ENCODE peak calls at places on chromosome 6, in four cellular contexts. One of them, this sample, is unnamed.
A peak's percentile ranks its signal among the peaks of the same experiment; 100 is the strongest.

GRCh38 chr6:45979311-45979710 is 36.3 kb downstream of the CLIC5 start:
- DNase-seq in fibroblast of lung: no peak
- DNase-seq in osteoblast: no peak
- DNase-seq in endothelial cell of umbilical vein: no peak
- DNase-seq in this sample: no peak

GRCh38 chr6:119628691-119629621 is 279.4 kb upstream of the MAN1A1 start:
- DNase-seq in fibroblast of lung: no peak
- DNase-seq in osteoblast: no peak
- DNase-seq in endothelial cell of umbilical vein: no peak
- DNase-seq in this sample: no peak

GRCh38 chr6:52718535-52718934 is 44.7 kb downstream of the GSTA2 start:
- DNase-seq in endothelial cell of umbilical vein: no peak
- DNase-seq in fibroblast of lung: peak; percentile 12
- DNase-seq in osteoblast: peak; percentile 45
- DNase-seq in this sample: no peak

GRCh38 chr6:150299873-150300485 is 68.8 kb upstream of the IYD start:
- DNase-seq in endothelial cell of umbilical vein: no peak
- DNase-seq in fibroblast of lung: no peak
- DNase-seq in osteoblast: no peak
- DNase-seq in this sample: no peak

GRCh38 chr6:11921017-11921438 is 91.1 kb upstream of the HIVEP1 start:
- DNase-seq in endothelial cell of umbilical vein: peak; percentile 46
- DNase-seq in fibroblast of lung: peak; percentile 87
- DNase-seq in osteoblast: peak; percentile 97
- DNase-seq in this sample: peak; percentile 68

GRCh38 chr6:40409716-40410397 is 177.3 kb downstream of the LRFN2 start:
- DNase-seq in endothelial cell of umbilical vein: no peak
- DNase-seq in fibroblast of lung: no peak
- DNase-seq in osteoblast: no peak
- DNase-seq in this sample: no peak

GRCh38 chr6:32983964-32984638 is 15.7 kb downstream of the BRD2 start:
- DNase-seq in osteoblast: no peak
- DNase-seq in fibroblast of lung: no peak
- DNase-seq in endothelial cell of umbilical vein: no peak
- DNase-seq in this sample: no peak

GRCh38 chr6:112781236-112781635 is 434.1 kb downstream of the RFPL4B start:
- DNase-seq in fibroblast of lung: peak; percentile 37
- DNase-seq in endothelial cell of umbilical vein: peak; percentile 56
- DNase-seq in osteoblast: no peak
- DNase-seq in this sample: no peak

GRCh38 chr6:16437095-16437494 is 198.7 kb downstream of the GMPR start:
- DNase-seq in fibroblast of lung: no peak
- DNase-seq in endothelial cell of umbilical vein: no peak
- DNase-seq in osteoblast: no peak
- DNase-seq in this sample: no peak

GRCh38 chr6:5084787-5085637 is at the start of gene PPP1R3G:
- DNase-seq in endothelial cell of umbilical vein: peak; percentile 68
- DNase-seq in osteoblast: peak; percentile 96
- DNase-seq in fibroblast of lung: peak; percentile 70
- DNase-seq in this sample: no peak

GRCh38 chr6:77620290-77620882 is 32.5 kb upstream of the MEI4 start:
- DNase-seq in osteoblast: no peak
- DNase-seq in fibroblast of lung: no peak
- DNase-seq in endothelial cell of umbilical vein: peak; percentile 38
- DNase-seq in this sample: peak; percentile 17

GRCh38 chr6:30687659-30688431 is 1.4 kb upstream of the PPP1R18 start:
- DNase-seq in endothelial cell of umbilical vein: no peak
- DNase-seq in fibroblast of lung: peak; percentile 65
- DNase-seq in osteoblast: peak; percentile 81
- DNase-seq in this sample: no peak

GRCh38 chr6:12343122-12343439 is 52.9 kb downstream of the EDN1 start:
- DNase-seq in fibroblast of lung: no peak
- DNase-seq in osteoblast: no peak
- DNase-seq in endothelial cell of umbilical vein: no peak
- DNase-seq in this sample: no peak

GRCh38 chr6:9292975-9293374 is 857.6 kb upstream of the SLC35B3 start:
- DNase-seq in osteoblast: no peak
- DNase-seq in fibroblast of lung: peak; percentile 15
- DNase-seq in endothelial cell of umbilical vein: peak; percentile 12
- DNase-seq in this sample: no peak

GRCh38 chr6:87808005-87808757 is 106.1 kb upstream of the AKIRIN2 start:
- DNase-seq in fibroblast of lung: no peak
- DNase-seq in endothelial cell of umbilical vein: no peak
- DNase-seq in osteoblast: peak; percentile 58
- DNase-seq in this sample: peak; percentile 82

GRCh38 chr6:149913542-149914240 is 9.2 kb downstream of the RAET1G start:
- DNase-seq in osteoblast: no peak
- DNase-seq in endothelial cell of umbilical vein: no peak
- DNase-seq in fibroblast of lung: no peak
- DNase-seq in this sample: no peak

GRCh38 chr6:33481192-33481591 is 26.8 kb downstream of the ZBTB9 start:
- DNase-seq in fibroblast of lung: no peak
- DNase-seq in osteoblast: no peak
- DNase-seq in endothelial cell of umbilical vein: no peak
- DNase-seq in this sample: no peak

GRCh38 chr6:20403080-20403765 is 1.5 kb downstream of the E2F3 start:
- DNase-seq in fibroblast of lung: peak; percentile 69
- DNase-seq in osteoblast: peak; percentile 97
- DNase-seq in endothelial cell of umbilical vein: peak; percentile 88
- DNase-seq in this sample: peak; percentile 72

GRCh38 chr6:20401403-20402180 is at the start of gene E2F3:
- DNase-seq in fibroblast of lung: peak; percentile 100
- DNase-seq in endothelial cell of umbilical vein: peak; percentile 100
- DNase-seq in osteoblast: peak; percentile 100
- DNase-seq in this sample: peak; percentile 100

GRCh38 chr6:20402181-20403079 is 751 bp downstream of the E2F3 start:
- DNase-seq in fibroblast of lung: peak; percentile 21
- DNase-seq in endothelial cell of umbilical vein: peak; percentile 42
- DNase-seq in osteoblast: peak; percentile 81
- DNase-seq in this sample: peak; percentile 55

GRCh38 chr6:20399518-20399917 is 2.2 kb upstream of the E2F3 start:
- DNase-seq in osteoblast: peak; percentile 70
- DNase-seq in endothelial cell of umbilical vein: no peak
- DNase-seq in fibroblast of lung: no peak
- DNase-seq in this sample: no peak

GRCh38 chr6:20400476-20401402 is 940 bp upstream of the E2F3 start:
- DNase-seq in endothelial cell of umbilical vein: peak; percentile 67
- DNase-seq in fibroblast of lung: peak; percentile 44
- DNase-seq in osteoblast: peak; percentile 86
- DNase-seq in this sample: peak; percentile 73
- TF ChIP-seq CTCF in endothelial cell of umbilical vein: peak; percentile 37
- TF ChIP-seq CTCF in fibroblast of lung: peak; percentile 34
- TF ChIP-seq CTCF in osteoblast: peak; percentile 33
- TF ChIP-seq CTCF in this sample: peak; percentile 47

DNA sequence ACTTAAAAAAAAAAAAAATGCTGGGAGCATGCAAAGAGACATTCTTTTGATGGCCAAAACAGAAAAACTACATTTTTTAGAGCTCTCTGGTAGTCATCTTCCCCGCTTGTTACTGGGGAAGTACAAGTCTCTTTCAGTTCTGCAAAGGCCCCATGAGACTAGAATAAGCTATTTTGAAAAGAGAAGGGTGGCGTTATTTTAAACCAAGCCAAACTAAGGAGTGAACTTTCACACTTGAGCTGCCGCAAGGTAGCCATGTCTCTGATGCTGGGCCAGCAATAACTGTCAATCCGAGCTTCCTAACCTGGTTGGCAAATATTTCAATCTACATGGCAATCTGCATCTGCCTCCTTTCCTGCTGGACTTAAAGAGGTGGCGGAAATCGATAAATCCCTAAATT is 96.7 kb downstream of the L3MBTL3 start:
- DNase-seq in endothelial cell of umbilical vein: no peak
- DNase-seq in osteoblast: no peak
- DNase-seq in fibroblast of lung: no peak
- DNase-seq in this sample: no peak
- H3K27ac ChIP-seq in endothelial cell of umbilical vein: no peak overlapping the region
- H3K27ac ChIP-seq in osteoblast: no peak overlapping the region
- H3K27ac ChIP-seq in fibroblast of lung: no peak overlapping the region
- H3K27ac ChIP-seq in this sample: no peak overlapping the region

GRCh38 chr6:170485159-170485558 is 67.9 kb downstream of the PSMB1 start:
- DNase-seq in endothelial cell of umbilical vein: no peak
- DNase-seq in fibroblast of lung: no peak
- DNase-seq in osteoblast: no peak
- DNase-seq in this sample: no peak

GRCh38 chr6:170476360-170476759 is 76.7 kb downstream of the PSMB1 start:
- DNase-seq in fibroblast of lung: no peak
- DNase-seq in osteoblast: no peak
- DNase-seq in endothelial cell of umbilical vein: no peak
- DNase-seq in this sample: no peak

GRCh38 chr6:170483413-170483812 is 69.7 kb downstream of the PSMB1 start:
- DNase-seq in fibroblast of lung: no peak
- DNase-seq in endothelial cell of umbilical vein: no peak
- DNase-seq in osteoblast: no peak
- DNase-seq in this sample: no peak

GRCh38 chr6:170475118-170475517 is 78.0 kb downstream of the PSMB1 start:
- DNase-seq in endothelial cell of umbilical vein: no peak
- DNase-seq in fibroblast of lung: no peak
- DNase-seq in osteoblast: peak; percentile 65
- DNase-seq in this sample: no peak

GRCh38 chr6:170480045-170480714 is 72.9 kb downstream of the PSMB1 start:
- DNase-seq in endothelial cell of umbilical vein: no peak
- DNase-seq in fibroblast of lung: peak; percentile 34
- DNase-seq in osteoblast: peak; percentile 67
- DNase-seq in this sample: no peak
- TF ChIP-seq CTCF in endothelial cell of umbilical vein: no peak
- TF ChIP-seq CTCF in fibroblast of lung: peak; percentile 21
- TF ChIP-seq CTCF in osteoblast: peak; percentile 27
- TF ChIP-seq CTCF in this sample: no peak

GRCh38 chr6:26331809-26332226 is 33.2 kb upstream of the BTN3A2 start:
- DNase-seq in endothelial cell of umbilical vein: no peak
- DNase-seq in fibroblast of lung: no peak
- DNase-seq in osteoblast: no peak
- DNase-seq in this sample: no peak
- H3K27ac ChIP-seq in endothelial cell of umbilical vein: no peak overlapping the region
- H3K27ac ChIP-seq in fibroblast of lung: no peak overlapping the region
- H3K27ac ChIP-seq in osteoblast: no peak overlapping the region
- H3K27ac ChIP-seq in this sample: no peak overlapping the region

GRCh38 chr6:22025468-22026159 is 271.2 kb downstream of the PRL start:
- DNase-seq in osteoblast: no peak
- DNase-seq in endothelial cell of umbilical vein: peak; percentile 95
- DNase-seq in fibroblast of lung: peak; percentile 53
- DNase-seq in this sample: peak; percentile 18

GRCh38 chr6:22024004-22024403 is 272.8 kb downstream of the PRL start:
- DNase-seq in endothelial cell of umbilical vein: no peak
- DNase-seq in fibroblast of lung: no peak
- DNase-seq in osteoblast: no peak
- DNase-seq in this sample: no peak

GRCh38 chr6:22026160-22026678 is 270.6 kb downstream of the PRL start:
- DNase-seq in fibroblast of lung: no peak
- DNase-seq in osteoblast: no peak
- DNase-seq in endothelial cell of umbilical vein: no peak
- DNase-seq in this sample: no peak

GRCh38 chr6:22027226-22027725 is 269.6 kb downstream of the PRL start:
- DNase-seq in fibroblast of lung: no peak
- DNase-seq in osteoblast: peak; percentile 18
- DNase-seq in endothelial cell of umbilical vein: no peak
- DNase-seq in this sample: no peak

GRCh38 chr6:22024973-22025467 is 271.8 kb downstream of the PRL start:
- DNase-seq in endothelial cell of umbilical vein: no peak
- DNase-seq in osteoblast: no peak
- DNase-seq in fibroblast of lung: no peak
- DNase-seq in this sample: no peak
- TF ChIP-seq CTCF in endothelial cell of umbilical vein: no peak
- TF ChIP-seq CTCF in osteoblast: no peak
- TF ChIP-seq CTCF in fibroblast of lung: no peak
- TF ChIP-seq CTCF in this sample: no peak

GRCh38 chr6:163585932-163586437 is 171.5 kb downstream of the QKI start:
- DNase-seq in fibroblast of lung: peak; percentile 92
- DNase-seq in endothelial cell of umbilical vein: peak; percentile 76
- DNase-seq in osteoblast: no peak
- DNase-seq in this sample: peak; percentile 68

GRCh38 chr6:163586888-163587287 is 172.4 kb downstream of the QKI start:
- DNase-seq in endothelial cell of umbilical vein: no peak
- DNase-seq in fibroblast of lung: no peak
- DNase-seq in osteoblast: no peak
- DNase-seq in this sample: no peak

GRCh38 chr6:163592872-163593271 is 178.4 kb downstream of the QKI start:
- DNase-seq in osteoblast: no peak
- DNase-seq in endothelial cell of umbilical vein: no peak
- DNase-seq in fibroblast of lung: no peak
- DNase-seq in this sample: no peak

GRCh38 chr6:163589401-163589800 is 174.9 kb downstream of the QKI start:
- DNase-seq in osteoblast: no peak
- DNase-seq in fibroblast of lung: no peak
- DNase-seq in endothelial cell of umbilical vein: peak; percentile 56
- DNase-seq in this sample: no peak

DNA sequence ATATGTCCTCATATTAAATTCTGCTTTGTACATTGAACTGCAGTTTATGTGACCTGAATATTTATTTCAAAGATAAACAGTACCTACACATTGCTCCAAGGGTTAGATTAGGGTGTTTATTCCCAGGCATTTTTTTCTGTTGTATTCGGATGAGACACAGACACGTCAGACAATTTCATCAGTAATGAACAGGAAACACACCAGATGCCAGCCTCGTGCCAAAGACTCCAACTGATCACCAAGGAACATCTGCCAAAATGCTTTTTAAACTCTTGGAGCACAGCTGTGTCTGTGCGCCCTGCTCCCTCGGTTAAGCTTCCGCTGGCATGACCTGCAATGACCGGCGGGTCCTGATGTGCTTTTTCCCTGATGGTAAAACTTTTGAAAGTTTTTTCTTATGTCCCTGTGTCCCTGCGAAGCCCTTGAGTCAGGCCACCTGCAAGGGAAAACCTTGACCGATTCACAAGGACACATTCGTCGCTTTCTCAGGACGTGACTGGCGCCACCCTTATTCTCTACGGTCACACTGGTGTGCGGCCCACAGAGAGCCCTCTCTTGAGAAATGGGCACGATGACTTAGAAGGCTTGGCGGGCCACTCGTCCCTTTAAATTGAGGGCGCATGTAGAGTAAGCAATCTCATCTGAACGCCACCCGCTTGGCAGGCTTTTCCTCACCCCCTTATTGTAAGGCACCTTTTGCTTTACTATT is 173.8 kb downstream of the QKI start:
- DNase-seq in fibroblast of lung: peak; percentile 74
- DNase-seq in osteoblast: no peak
- DNase-seq in endothelial cell of umbilical vein: no peak
- DNase-seq in this sample: peak; percentile 69
- H3K27ac ChIP-seq in fibroblast of lung: no peak overlapping the region
- H3K27ac ChIP-seq in osteoblast: no peak overlapping the region
- H3K27ac ChIP-seq in endothelial cell of umbilical vein: no peak overlapping the region
- H3K27ac ChIP-seq in this sample: peak overlapping the region; percentile 93

GRCh38 chr6:72084992-72085569 is 198.7 kb downstream of the RIMS1 start:
- DNase-seq in osteoblast: no peak
- DNase-seq in endothelial cell of umbilical vein: peak; percentile 24
- DNase-seq in fibroblast of lung: peak; percentile 47
- DNase-seq in this sample: no peak
- TF ChIP-seq CTCF in osteoblast: peak; percentile 49
- TF ChIP-seq CTCF in endothelial cell of umbilical vein: peak; percentile 18
- TF ChIP-seq CTCF in fibroblast of lung: no peak
- TF ChIP-seq CTCF in this sample: peak; percentile 67

This sample was measured in RWPE1.